ENCODE peak calls at places on chromosomes 12 and 14, in six cellular contexts. R, N, O, X, Z and B are unnamed samples.

GRCh38 chr12:127078577-127079350 is 1188.2 kb upstream of the TMEM132C start:
- DNase-seq in R (no peak), O (no peak), N (no peak), X (no peak), Z (no peak), B (no peak)

GRCh38 chr12:50661300-50662120 is 102.4 kb upstream of the ATF1 start:
- DNase-seq in Z (no peak), N (no peak), X (no peak), R (no peak), O (no peak), B (peak)

GRCh38 chr12:107474639-107475539 is 210.7 kb upstream of the PWP1 start:
- DNase-seq in O (no peak), N (no peak), R (no peak), X (no peak), Z (no peak), B (no peak)

GRCh38 chr12:55996715-55997534 is at the start of gene SUOX:
- DNase-seq in O (peak), R (peak), Z (peak), X (peak), N (peak), B (peak)

GRCh38 chr12:20950248-20950647 is 139.7 kb downstream of the SLCO1B3 start:
- DNase-seq in X (no peak), N (no peak), O (no peak), R (no peak), Z (no peak), B (peak)

GRCh38 chr12:130649101-130649571 is 67.0 kb downstream of the RIMBP2 start:
- DNase-seq in O (no peak), Z (no peak), N (no peak), R (no peak), X (no peak), B (no peak)

GRCh38 chr12:112380663-112381420 is 1.4 kb downstream of the HECTD4 start:
- DNase-seq in O (no peak), N (peak), R (no peak), X (no peak), Z (no peak), B (no peak)

GRCh38 chr14:72812292-72812851 is 81.5 kb downstream of the DPF3 start:
- DNase-seq in Z (peak), O (no peak), R (no peak), N (no peak), X (no peak), B (no peak)

GRCh38 chr12:83042441-83043215 is 355.9 kb downstream of the TMTC2 start:
- DNase-seq in R (no peak), O (no peak), Z (no peak), N (peak), X (no peak), B (peak)

GRCh38 chr12:130838284-130838950 is 633 bp downstream of the STX2 start:
- DNase-seq in Z (no peak), O (peak), N (peak), R (no peak), X (no peak), B (no peak)

GRCh38 chr12:116454076-116454475 is 105.1 kb upstream of the MAP1LC3B2 start:
- DNase-seq in X (no peak), O (no peak), R (no peak), N (no peak), Z (no peak), B (no peak)

GRCh38 chr12:124923906-124924734 is 9.7 kb upstream of the UBC start:
- DNase-seq in O (no peak), X (no peak), N (no peak), R (no peak), Z (peak), B (no peak)

GRCh38 chr12:62724947-62725447 is 210.0 kb downstream of the PPM1H start:
- DNase-seq in R (peak), Z (no peak), N (peak), O (peak), X (peak), B (peak)

GRCh38 chr14:23379331-23380196 is 2.7 kb downstream of the CMTM5 start:
- DNase-seq in O (peak), X (no peak), Z (no peak), R (no peak), N (peak), B (no peak)

GRCh38 chr14:42961509-42961908 is 1354.8 kb downstream of the LRFN5 start:
- DNase-seq in X (no peak), R (no peak), Z (no peak), O (no peak), N (no peak), B (no peak)

GRCh38 chr12:127820846-127821245 is 446.1 kb upstream of the TMEM132C start:
- DNase-seq in Z (no peak), N (no peak), R (no peak), O (no peak), X (no peak), B (no peak)

GRCh38 chr14:67077914-67078313 is 111.3 kb upstream of the GARIN2 start:
- DNase-seq in X (no peak), O (no peak), R (no peak), N (no peak), Z (no peak), B (peak)

GRCh38 chr12:130322263-130322662 is 15.4 kb upstream of the PIWIL1 start:
- DNase-seq in R (no peak), Z (no peak), O (no peak), N (no peak), X (no peak), B (no peak)

GRCh38 chr14:55926007-55926406 is 192.2 kb upstream of the PELI2 start:
- DNase-seq in O (no peak), Z (no peak), N (no peak), R (no peak), X (no peak), B (no peak)

GRCh38 chr12:6736754-6737153 is 12.9 kb downstream of the COPS7A start:
- DNase-seq in X (no peak), Z (no peak), N (no peak), O (no peak), R (no peak), B (no peak)

GRCh38 chr12:57837779-57838562 is 8.6 kb downstream of the CTDSP2 start:
- DNase-seq in N (no peak), Z (no peak), X (no peak), O (no peak), R (no peak), B (no peak)

GRCh38 chr14:23537351-23538048 is 14.1 kb downstream of the ZFHX2 start:
- DNase-seq in O (no peak), R (no peak), Z (no peak), N (peak), X (no peak), B (no peak)

GRCh38 chr12:90940872-90941499 is 14.0 kb downstream of the CCER1 start:
- DNase-seq in Z (no peak), O (no peak), X (peak), N (no peak), R (peak), B (peak)

GRCh38 chr14:20332386-20332945 is 613 bp downstream of the CCNB1IP1 start:
- DNase-seq in N (no peak), R (no peak), Z (no peak), X (no peak), O (no peak), B (no peak)

GRCh38 chr12:76680940-76681339 is 83.0 kb upstream of the ZDHHC17 start:
- DNase-seq in N (no peak), Z (no peak), O (no peak), R (peak), X (no peak), B (no peak)

GRCh38 chr14:69044965-69045555 is 66.0 kb upstream of the ACTN1 start:
- DNase-seq in R (no peak), O (no peak), N (peak), X (no peak), Z (peak), B (peak)

GRCh38 chr12:30926243-30927209 is at the start of gene TSPAN11:
- DNase-seq in Z (peak), O (no peak), N (peak), X (no peak), R (no peak), B (no peak)

GRCh38 chr12:84642201-84642600 is 270.4 kb downstream of the SLC6A15 start:
- DNase-seq in Z (no peak), R (no peak), X (no peak), N (no peak), O (no peak), B (no peak)

GRCh38 chr14:94473666-94474410 is 2.2 kb downstream of the SERPINA9 start:
- DNase-seq in R (no peak), O (no peak), X (no peak), N (no peak), Z (no peak), B (no peak)

DNA sequence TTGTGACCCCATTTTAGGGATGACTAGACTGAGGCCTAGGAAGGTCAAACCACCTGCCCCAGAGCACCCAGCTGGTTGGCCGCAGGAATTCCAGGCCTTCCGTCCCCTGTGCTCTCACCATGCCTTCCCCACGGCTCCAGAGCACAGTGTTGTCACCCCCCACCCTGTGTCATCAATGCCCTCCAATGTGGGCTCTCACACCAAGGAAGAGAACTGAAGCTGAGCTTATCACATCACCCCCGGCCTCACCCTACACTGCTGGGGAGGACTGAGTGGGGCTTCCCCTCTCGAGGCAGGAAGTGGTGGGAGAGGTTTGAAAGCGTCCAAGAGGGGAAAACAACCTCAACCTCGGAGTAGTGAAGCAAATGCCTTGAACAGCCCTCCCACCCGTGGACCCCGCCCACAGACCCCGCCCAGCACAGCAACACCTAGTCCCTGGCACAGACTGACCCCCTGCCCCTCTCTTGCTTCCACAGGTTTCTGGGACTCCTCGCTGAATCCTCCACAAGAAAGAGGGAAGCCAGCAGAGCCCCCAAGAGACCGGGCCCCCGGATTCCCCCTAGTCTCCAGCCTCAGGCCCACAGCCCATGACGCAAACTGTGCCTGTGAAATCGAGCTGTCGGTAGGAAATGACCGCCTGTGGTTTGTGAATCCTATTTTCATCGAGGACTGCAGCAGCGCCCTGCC is 97.2 kb downstream of the LGMN start:
- DNase-seq in R (no peak), X (no peak), O (peak), Z (peak), N (no peak), B (no peak)
- H3K4me3 ChIP-seq in R (no peak), X (no peak), O (no peak), Z (no peak), N (no peak), B (no peak)

DNA sequence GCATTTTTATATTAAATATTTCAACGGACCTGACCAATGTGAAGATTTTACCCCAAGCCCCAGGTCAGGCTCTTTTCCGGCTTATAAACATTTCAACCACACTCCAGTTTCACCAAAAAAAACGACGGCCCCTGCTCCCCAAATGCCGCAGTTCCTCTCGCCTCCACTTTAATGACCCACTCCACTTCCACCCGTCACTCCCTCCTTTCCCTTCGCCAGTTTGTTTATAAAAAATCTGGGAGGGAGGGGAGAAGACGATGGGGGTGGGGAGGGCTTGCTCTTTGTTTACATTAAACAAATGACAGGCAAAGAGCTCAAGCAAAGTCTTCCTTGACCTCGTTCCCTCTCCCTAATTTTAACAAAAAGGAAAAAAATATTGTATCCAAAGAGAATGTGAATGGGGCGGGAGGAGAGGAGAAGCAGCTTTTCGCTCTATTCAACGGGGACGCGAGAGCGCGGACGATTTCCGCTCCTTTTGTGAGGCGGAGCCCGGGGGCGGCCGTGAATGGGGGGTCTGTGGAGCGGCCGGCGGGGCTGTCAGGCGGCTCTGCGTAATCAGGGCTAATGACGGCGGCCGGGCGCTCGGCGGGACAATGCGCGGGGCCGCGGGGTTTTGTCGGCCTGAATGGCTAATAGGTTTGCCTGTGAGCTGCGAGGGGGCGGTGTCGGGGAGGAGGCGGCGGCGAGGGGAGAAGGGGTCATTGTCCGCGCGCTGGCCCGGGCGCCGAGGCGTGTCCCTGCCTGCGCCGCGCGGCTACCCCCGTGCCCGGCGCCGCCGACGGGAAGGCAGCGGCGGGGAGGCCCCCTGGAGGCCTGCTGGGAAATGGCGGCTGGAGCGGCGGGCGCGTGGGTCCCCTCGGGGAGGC is 5.7 kb downstream of the SIX6 start:
- DNase-seq in N (peak), R (no peak), O (no peak), Z (peak), X (no peak), B (no peak)
- TF ChIP-seq CTCF in N (peak), R (peak), O (no peak), Z (peak), X (peak), B (no peak)

GRCh38 chr12:80938397-80938796 is 663 bp upstream of the LIN7A start:
- DNase-seq in X (no peak), N (no peak), O (no peak), Z (no peak), R (no peak), B (no peak)
- H3K4me3 ChIP-seq in X (no peak), N (peak), O (no peak), Z (no peak), R (no peak), B (peak)

GRCh38 chr14:78904094-78904493 is 733.9 kb downstream of the NRXN3 start:
- DNase-seq in Z (no peak), O (no peak), R (no peak), N (no peak), X (no peak), B (no peak)

GRCh38 chr14:78897443-78897842 is 727.3 kb downstream of the NRXN3 start:
- DNase-seq in N (no peak), O (no peak), X (no peak), R (no peak), Z (no peak), B (no peak)

DNA sequence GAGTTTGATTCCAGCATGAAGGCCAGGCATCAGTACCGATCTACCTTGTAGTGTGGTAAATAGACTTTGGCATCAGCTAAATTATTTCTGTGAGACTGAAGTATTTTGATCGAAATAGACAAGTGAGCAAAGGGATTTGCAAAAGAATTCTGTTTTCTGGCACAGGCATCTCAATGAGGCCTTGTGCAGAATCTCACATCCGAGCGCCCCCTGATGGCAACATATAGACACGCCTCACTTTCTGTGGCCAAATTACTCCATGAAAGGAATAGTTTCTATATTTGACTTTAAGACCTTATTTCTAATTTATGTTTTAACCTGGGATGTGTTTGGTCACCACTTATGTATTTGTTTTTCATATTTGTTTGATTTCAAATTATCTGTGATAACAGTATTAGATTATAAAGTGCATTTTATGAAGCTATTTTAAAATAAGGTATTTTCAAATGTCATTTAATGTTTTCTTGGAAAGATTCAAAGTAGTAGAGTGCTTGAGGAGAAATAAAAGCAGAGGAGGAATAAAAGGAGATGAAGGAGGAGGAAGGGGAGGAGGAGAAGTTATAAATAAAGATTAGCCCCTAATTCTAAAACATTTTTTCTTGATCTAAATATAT is 731.9 kb downstream of the NRXN3 start:
- DNase-seq in X (no peak), N (peak), R (peak), Z (no peak), O (no peak), B (peak)
- TF ChIP-seq CTCF in X (peak), N (peak), R (peak), Z (no peak), O (no peak), B (peak)